ENCODE peak calls at places on chromosome 7, in ten cellular contexts. Q, Z, O, Y, T, X, R, I, C and N are unnamed samples.

GRCh38 chr7:157703131-157703530 is 366.3 kb downstream of the DNAJB6 start:
- DNase-seq in Q (no peak), Z (no peak), O (peak; percentile 19), Y (no peak), T (peak; percentile 40), X (peak; percentile 2), R (no peak), I (no peak), C (peak; percentile 4), N (no peak)

GRCh38 chr7:105352922-105353668 is 35.6 kb downstream of the SRPK2 start:
- DNase-seq in Q (no peak), Z (no peak), O (no peak), Y (no peak), T (no peak), X (no peak), R (no peak), I (no peak), C (no peak), N (no peak)

GRCh38 chr7:155300641-155301452 is 3.2 kb downstream of the INSIG1 start:
- DNase-seq in Q (no peak), Z (no peak), O (no peak), Y (no peak), T (no peak), X (no peak), R (no peak), I (no peak), C (no peak), N (no peak)

GRCh38 chr7:45884136-45884535 is 4.2 kb upstream of the IGFBP1 start:
- DNase-seq in Q (no peak), Z (no peak), O (no peak), Y (no peak), T (no peak), X (no peak), R (no peak), I (no peak), C (no peak), N (no peak)

GRCh38 chr7:114405427-114405826 is 9.2 kb upstream of the FOXP2 start:
- DNase-seq in Q (no peak), Z (peak; percentile 7), O (no peak), Y (no peak), T (no peak), X (no peak), R (no peak), I (peak; percentile 30), C (no peak), N (no peak)

GRCh38 chr7:78959471-78959870 is 494.0 kb downstream of the MAGI2 start:
- DNase-seq in Q (no peak), Z (no peak), O (no peak), Y (no peak), T (no peak), X (no peak), R (no peak), I (no peak), C (no peak), N (no peak)

GRCh38 chr7:146094356-146094755 is 22.2 kb upstream of the CNTNAP2 start:
- DNase-seq in Q (no peak), Z (no peak), O (no peak), Y (no peak), T (no peak), X (no peak), R (no peak), I (no peak), C (no peak), N (no peak)

GRCh38 chr7:1963575-1963974 is 269.2 kb downstream of the MAD1L1 start:
- DNase-seq in Q (no peak), Z (no peak), O (no peak), Y (no peak), T (no peak), X (no peak), R (no peak), I (no peak), C (no peak), N (no peak)

GRCh38 chr7:44291066-44291732 is 34.2 kb downstream of the CAMK2B start:
- DNase-seq in Q (peak; percentile 92), Z (no peak), O (peak; percentile 75), Y (peak; percentile 29), T (peak; percentile 64), X (peak; percentile 11), R (no peak), I (no peak), C (peak; percentile 87), N (peak; percentile 60)

GRCh38 chr7:81447351-81447952 is 322.4 kb downstream of the HGF start:
- DNase-seq in Q (no peak), Z (peak; percentile 21), O (no peak), Y (no peak), T (no peak), X (peak; percentile 16), R (no peak), I (peak; percentile 27), C (no peak), N (no peak)

GRCh38 chr7:458511-459245 is 61.0 kb downstream of the PDGFA start:
- DNase-seq in Q (no peak), Z (no peak), O (peak; percentile 13), Y (no peak), T (no peak), X (no peak), R (no peak), I (no peak), C (no peak), N (peak; percentile 54)

GRCh38 chr7:4837041-4837813 is 24.6 kb downstream of the PAPOLB start:
- DNase-seq in Q (no peak), Z (no peak), O (no peak), Y (no peak), T (peak; percentile 52), X (no peak), R (no peak), I (no peak), C (no peak), N (peak; percentile 26)

GRCh38 chr7:77537595-77538185 is 595 bp downstream of the PTPN12 start:
- DNase-seq in Q (peak; percentile 39), Z (peak; percentile 49), O (peak; percentile 35), Y (no peak), T (peak; percentile 74), X (peak; percentile 47), R (no peak), I (peak; percentile 32), C (no peak), N (no peak)

GRCh38 chr7:106015586-106016218 is 52.6 kb downstream of the CDHR3 start:
- DNase-seq in Q (no peak), Z (no peak), O (no peak), Y (no peak), T (no peak), X (no peak), R (no peak), I (no peak), C (no peak), N (no peak)

GRCh38 chr7:7709263-7709662 is 9.1 kb downstream of the RPA3 start:
- DNase-seq in Q (no peak), Z (no peak), O (no peak), Y (no peak), T (no peak), X (no peak), R (no peak), I (no peak), C (no peak), N (no peak)

GRCh38 chr7:117308891-117309290 is 14.0 kb downstream of the WNT2 start:
- DNase-seq in Q (no peak), Z (no peak), O (no peak), Y (no peak), T (no peak), X (no peak), R (no peak), I (no peak), C (no peak), N (no peak)

GRCh38 chr7:53101026-53101425 is 65.6 kb downstream of the POM121L12 start:
- DNase-seq in Q (no peak), Z (no peak), O (no peak), Y (no peak), T (no peak), X (no peak), R (no peak), I (no peak), C (no peak), N (no peak)

GRCh38 chr7:152052772-152053171 is 27.3 kb downstream of the GALNT11 start:
- DNase-seq in Q (no peak), Z (no peak), O (no peak), Y (no peak), T (no peak), X (no peak), R (no peak), I (no peak), C (no peak), N (no peak)

GRCh38 chr7:47938574-47939165 is 9.6 kb downstream of the PKD1L1 start:
- DNase-seq in Q (no peak), Z (no peak), O (no peak), Y (no peak), T (no peak), X (no peak), R (no peak), I (no peak), C (no peak), N (no peak)

GRCh38 chr7:6202117-6202516 is 70.3 kb downstream of the CYTH3 start:
- DNase-seq in Q (no peak), Z (no peak), O (no peak), Y (no peak), T (no peak), X (no peak), R (no peak), I (no peak), C (no peak), N (no peak)
- TF ChIP-seq EP300 in Q (no peak), Z (no peak), O (no peak), Y (no peak), T (no peak), X (no peak), R (no peak), I (no peak), C (no peak), N (no peak)

DNA sequence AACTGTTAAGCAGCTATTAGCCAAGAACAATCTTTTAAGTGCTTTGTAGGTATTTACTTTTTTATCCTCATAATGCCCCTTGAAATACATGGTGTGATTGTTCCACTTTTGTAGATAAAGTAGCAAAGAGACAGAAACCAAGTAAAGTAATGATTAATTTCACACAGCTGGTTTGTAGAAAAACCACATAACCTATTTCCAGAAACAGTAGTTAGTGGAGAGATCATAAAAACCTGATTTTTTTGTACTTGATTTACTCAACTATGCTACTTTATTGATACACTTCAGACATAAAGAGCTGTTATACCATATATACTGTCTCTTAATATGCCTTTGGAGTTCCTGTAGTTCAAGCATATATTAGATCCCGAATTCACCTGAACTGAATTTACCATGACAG is 118.4 kb downstream of the SEMA3A start:
- DNase-seq in Q (no peak), Z (no peak), O (no peak), Y (no peak), T (no peak), X (no peak), R (no peak), I (no peak), C (no peak), N (no peak)
- TF ChIP-seq EP300 in Q (no peak), Z (no peak), O (no peak), Y (no peak), T (no peak), X (no peak), R (no peak), I (no peak), C (no peak), N (no peak)

GRCh38 chr7:30921951-30922401 is 10.3 kb downstream of the AQP1 start:
- DNase-seq in Q (peak; percentile 23), Z (no peak), O (peak; percentile 20), Y (peak; percentile 41), T (peak; percentile 61), X (peak; percentile 6), R (no peak), I (no peak), C (peak; percentile 6), N (peak; percentile 46)
- TF ChIP-seq EP300 in Q (no peak), Z (no peak), O (no peak), Y (no peak), T (no peak), X (no peak), R (no peak), I (no peak), C (no peak), N (no peak)

GRCh38 chr7:135597181-135597925 is 39.6 kb downstream of the NUP205 start:
- DNase-seq in Q (no peak), Z (no peak), O (no peak), Y (no peak), T (no peak), X (no peak), R (no peak), I (no peak), C (no peak), N (no peak)
- TF ChIP-seq EP300 in Q (no peak), Z (no peak), O (no peak), Y (no peak), T (no peak), X (no peak), R (no peak), I (no peak), C (no peak), N (no peak)